ENCODE peak calls at places on chromosomes 16 and 17, in ten cellular contexts. One of them, this sample, is unnamed.

GRCh38 chr16:31476305-31477219 is 4.6 kb downstream of the TGFB1I1 start:
- DNase-seq in left lung: peak
- DNase-seq in HTR-8/SVneo: no peak
- DNase-seq in HT1080: no peak
- DNase-seq in AG20443: no peak
- DNase-seq in neuronal stem cell: no peak
- DNase-seq in HuH-7.5: peak
- DNase-seq in sciatic nerve: peak
- DNase-seq in AG09309: no peak
- DNase-seq in T-cell: peak
- DNase-seq in this sample: peak

GRCh38 chr17:80785477-80786178 is 206.0 kb upstream of the CHMP6 start:
- DNase-seq in left lung: no peak
- DNase-seq in HTR-8/SVneo: no peak
- DNase-seq in HT1080: no peak
- DNase-seq in AG20443: no peak
- DNase-seq in neuronal stem cell: no peak
- DNase-seq in HuH-7.5: no peak
- DNase-seq in sciatic nerve: no peak
- DNase-seq in AG09309: no peak
- DNase-seq in T-cell: no peak
- DNase-seq in this sample: no peak

GRCh38 chr17:412211-413015 is 59.8 kb upstream of the RPH3AL start:
- DNase-seq in left lung: no peak
- DNase-seq in HTR-8/SVneo: peak
- DNase-seq in HT1080: peak
- DNase-seq in AG20443: peak
- DNase-seq in neuronal stem cell: peak
- DNase-seq in HuH-7.5: peak
- DNase-seq in sciatic nerve: peak
- DNase-seq in AG09309: peak
- DNase-seq in T-cell: peak
- DNase-seq in this sample: peak

GRCh38 chr17:78124081-78124835 is 4.3 kb downstream of the TMC6 start:
- DNase-seq in left lung: peak
- DNase-seq in HTR-8/SVneo: no peak
- DNase-seq in HT1080: no peak
- DNase-seq in AG20443: no peak
- DNase-seq in neuronal stem cell: no peak
- DNase-seq in HuH-7.5: no peak
- DNase-seq in sciatic nerve: no peak
- DNase-seq in AG09309: no peak
- DNase-seq in T-cell: no peak
- DNase-seq in this sample: no peak

GRCh38 chr17:68085751-68086445 is 50.4 kb downstream of the KPNA2 start:
- DNase-seq in left lung: no peak
- DNase-seq in HTR-8/SVneo: no peak
- DNase-seq in HT1080: no peak
- DNase-seq in AG20443: peak
- DNase-seq in neuronal stem cell: no peak
- DNase-seq in HuH-7.5: no peak
- DNase-seq in sciatic nerve: no peak
- DNase-seq in AG09309: no peak
- DNase-seq in T-cell: no peak
- DNase-seq in this sample: peak

GRCh38 chr17:42171831-42172230 is 9.1 kb downstream of the KCNH4 start:
- DNase-seq in left lung: no peak
- DNase-seq in HTR-8/SVneo: no peak
- DNase-seq in HT1080: no peak
- DNase-seq in AG20443: no peak
- DNase-seq in neuronal stem cell: no peak
- DNase-seq in HuH-7.5: no peak
- DNase-seq in sciatic nerve: no peak
- DNase-seq in AG09309: no peak
- DNase-seq in T-cell: no peak
- DNase-seq in this sample: no peak

GRCh38 chr17:49975531-49975930 is 6.5 kb downstream of the DLX4 start:
- DNase-seq in left lung: peak
- DNase-seq in HTR-8/SVneo: no peak
- DNase-seq in HT1080: no peak
- DNase-seq in AG20443: no peak
- DNase-seq in neuronal stem cell: no peak
- DNase-seq in HuH-7.5: no peak
- DNase-seq in sciatic nerve: no peak
- DNase-seq in AG09309: no peak
- DNase-seq in T-cell: no peak
- DNase-seq in this sample: no peak

GRCh38 chr17:40311575-40311974 is 2.6 kb downstream of the RARA start:
- DNase-seq in left lung: peak
- DNase-seq in HTR-8/SVneo: no peak
- DNase-seq in HT1080: no peak
- DNase-seq in AG20443: no peak
- DNase-seq in neuronal stem cell: no peak
- DNase-seq in HuH-7.5: no peak
- DNase-seq in sciatic nerve: peak
- DNase-seq in AG09309: no peak
- DNase-seq in T-cell: no peak
- DNase-seq in this sample: no peak

GRCh38 chr17:75539969-75540729 is 14.7 kb downstream of the LLGL2 start:
- DNase-seq in left lung: no peak
- DNase-seq in HTR-8/SVneo: no peak
- DNase-seq in HT1080: no peak
- DNase-seq in AG20443: no peak
- DNase-seq in neuronal stem cell: no peak
- DNase-seq in HuH-7.5: no peak
- DNase-seq in sciatic nerve: no peak
- DNase-seq in AG09309: no peak
- DNase-seq in T-cell: no peak
- DNase-seq in this sample: no peak

GRCh38 chr17:4609761-4610160 is 25.4 kb downstream of the SMTNL2 start:
- DNase-seq in left lung: no peak
- DNase-seq in HTR-8/SVneo: no peak
- DNase-seq in HT1080: no peak
- DNase-seq in AG20443: no peak
- DNase-seq in neuronal stem cell: no peak
- DNase-seq in HuH-7.5: no peak
- DNase-seq in sciatic nerve: no peak
- DNase-seq in AG09309: no peak
- DNase-seq in T-cell: no peak
- DNase-seq in this sample: no peak

GRCh38 chr16:85592700-85593502 is 20.2 kb upstream of the GSE1 start:
- DNase-seq in left lung: no peak
- DNase-seq in HTR-8/SVneo: no peak
- DNase-seq in HT1080: no peak
- DNase-seq in AG20443: peak
- DNase-seq in neuronal stem cell: no peak
- DNase-seq in HuH-7.5: no peak
- DNase-seq in sciatic nerve: no peak
- DNase-seq in AG09309: no peak
- DNase-seq in T-cell: no peak
- DNase-seq in this sample: no peak

GRCh38 chr17:42507671-42508070 is 28.4 kb upstream of the NAGLU start:
- DNase-seq in left lung: no peak
- DNase-seq in HTR-8/SVneo: no peak
- DNase-seq in HT1080: no peak
- DNase-seq in AG20443: no peak
- DNase-seq in neuronal stem cell: no peak
- DNase-seq in HuH-7.5: no peak
- DNase-seq in sciatic nerve: no peak
- DNase-seq in AG09309: no peak
- DNase-seq in T-cell: no peak
- DNase-seq in this sample: no peak

GRCh38 chr16:30354423-30355143 is 525 bp downstream of the CD2BP2 start:
- DNase-seq in left lung: peak
- DNase-seq in HTR-8/SVneo: no peak
- DNase-seq in HT1080: no peak
- DNase-seq in AG20443: peak
- DNase-seq in neuronal stem cell: no peak
- DNase-seq in HuH-7.5: no peak
- DNase-seq in sciatic nerve: peak
- DNase-seq in AG09309: no peak
- DNase-seq in T-cell: no peak
- DNase-seq in this sample: no peak

GRCh38 chr17:40019140-40019991 is 4.1 kb downstream of the CSF3 start:
- DNase-seq in left lung: peak
- DNase-seq in HTR-8/SVneo: no peak
- DNase-seq in HT1080: peak
- DNase-seq in AG20443: no peak
- DNase-seq in neuronal stem cell: no peak
- DNase-seq in HuH-7.5: peak
- DNase-seq in sciatic nerve: no peak
- DNase-seq in AG09309: no peak
- DNase-seq in T-cell: no peak
- DNase-seq in this sample: no peak

GRCh38 chr16:55821210-55821609 is 11.7 kb downstream of the CES1 start:
- DNase-seq in left lung: no peak
- DNase-seq in HTR-8/SVneo: no peak
- DNase-seq in HT1080: no peak
- DNase-seq in AG20443: no peak
- DNase-seq in neuronal stem cell: no peak
- DNase-seq in HuH-7.5: no peak
- DNase-seq in sciatic nerve: no peak
- DNase-seq in AG09309: no peak
- DNase-seq in T-cell: no peak
- DNase-seq in this sample: no peak

GRCh38 chr17:1617620-1618174 is 10.9 kb downstream of the SLC43A2 start:
- DNase-seq in left lung: no peak
- DNase-seq in HTR-8/SVneo: no peak
- DNase-seq in HT1080: peak
- DNase-seq in AG20443: peak
- DNase-seq in neuronal stem cell: no peak
- DNase-seq in HuH-7.5: no peak
- DNase-seq in sciatic nerve: no peak
- DNase-seq in AG09309: peak
- DNase-seq in T-cell: no peak
- DNase-seq in this sample: no peak

GRCh38 chr16:52074133-52074532 is 472.8 kb downstream of the TOX3 start:
- DNase-seq in left lung: no peak
- DNase-seq in HTR-8/SVneo: no peak
- DNase-seq in HT1080: no peak
- DNase-seq in AG20443: no peak
- DNase-seq in neuronal stem cell: no peak
- DNase-seq in HuH-7.5: no peak
- DNase-seq in sciatic nerve: no peak
- DNase-seq in AG09309: no peak
- DNase-seq in T-cell: no peak
- DNase-seq in this sample: no peak

GRCh38 chr17:17913695-17914332 is 58.4 kb downstream of the TOM1L2 start:
- DNase-seq in left lung: peak
- DNase-seq in HTR-8/SVneo: peak
- DNase-seq in HT1080: peak
- DNase-seq in AG20443: peak
- DNase-seq in neuronal stem cell: no peak
- DNase-seq in HuH-7.5: peak
- DNase-seq in sciatic nerve: peak
- DNase-seq in AG09309: peak
- DNase-seq in T-cell: no peak
- DNase-seq in this sample: peak

This sample was measured in T-helper 2 cell.